ENCODE peak calls at places on chromosomes 1 and 21, in five cellular contexts. H, D, N, Z and E are unnamed samples.

GRCh38 chr21:43312751-43313169 is 114.2 kb downstream of the SIK1 start:
- DNase-seq in Z (no peak), D (no peak), H (peak; percentile 56), N (peak; percentile 65), E (no peak)

GRCh38 chr1:222798975-222799374 is 15.9 kb upstream of the DISP1 start:
- DNase-seq in H (no peak), N (no peak), D (no peak), Z (no peak), E (no peak)

GRCh38 chr21:42696516-42697040 is 43.2 kb downstream of the PDE9A start:
- DNase-seq in N (no peak), H (peak; percentile 19), Z (no peak), D (no peak), E (no peak)

GRCh38 chr1:212595787-212596714 is 12.5 kb upstream of the ATF3 start:
- DNase-seq in Z (peak; percentile 96), D (peak; percentile 93), N (peak; percentile 81), H (no peak), E (peak; percentile 97)

GRCh38 chr1:157472959-157473358 is 79.4 kb downstream of the FCRL5 start:
- DNase-seq in N (no peak), Z (no peak), D (no peak), H (no peak), E (no peak)

GRCh38 chr1:147902183-147902845 is at the start of gene GJA8:
- DNase-seq in D (no peak), N (no peak), Z (no peak), H (no peak), E (no peak)

GRCh38 chr1:110211503-110212164 is 1.5 kb downstream of the KCNC4 start:
- DNase-seq in Z (no peak), D (no peak), H (peak; percentile 37), N (no peak), E (no peak)

GRCh38 chr1:42983253-42983652 is 24.6 kb upstream of the SLC2A1 start:
- DNase-seq in D (no peak), Z (no peak), N (no peak), H (no peak), E (no peak)

GRCh38 chr1:94792473-94792875 is 27.7 kb upstream of the SLC44A3 start:
- DNase-seq in N (peak; percentile 47), H (no peak), D (peak; percentile 40), Z (peak; percentile 87), E (peak; percentile 78)

GRCh38 chr1:197976368-197976767 is 59.2 kb downstream of the LHX9 start:
- DNase-seq in D (no peak), H (no peak), Z (no peak), N (no peak), E (peak; percentile 85)

GRCh38 chr1:57210881-57211280 is 213.0 kb downstream of the DAB1 start:
- DNase-seq in D (no peak), Z (no peak), N (no peak), H (no peak), E (no peak)

GRCh38 chr1:155174334-155175280 is 958 bp downstream of the TRIM46 start:
- DNase-seq in Z (peak; percentile 14), N (no peak), H (peak; percentile 75), D (no peak), E (no peak)

GRCh38 chr1:216502528-216503162 is 79.4 kb upstream of the USH2A start:
- DNase-seq in Z (no peak), N (no peak), H (no peak), D (no peak), E (no peak)

GRCh38 chr1:219472596-219472995 is 140.3 kb downstream of the ZC3H11B start:
- DNase-seq in N (no peak), D (no peak), Z (no peak), H (no peak), E (no peak)

GRCh38 chr21:15222711-15223110 is 157.9 kb upstream of the NRIP1 start:
- DNase-seq in N (no peak), H (no peak), D (no peak), Z (peak; percentile 29), E (peak; percentile 44)

GRCh38 chr1:31725777-31726535 is 22.1 kb upstream of the COL16A1 start:
- DNase-seq in D (no peak), H (no peak), N (no peak), Z (no peak), E (no peak)

GRCh38 chr1:155967410-155968400 is 10.6 kb downstream of the ARHGEF2 start:
- DNase-seq in Z (no peak), D (no peak), H (no peak), N (no peak), E (no peak)

GRCh38 chr1:203796223-203796747 is 862 bp downstream of the ZBED6 start:
- DNase-seq in Z (peak; percentile 33), H (peak; percentile 43), D (no peak), N (peak; percentile 26), E (peak; percentile 69)

GRCh38 chr1:239253032-239253431 is 133.3 kb upstream of the CHRM3 start:
- DNase-seq in H (no peak), N (no peak), D (no peak), Z (no peak), E (peak; percentile 48)

GRCh38 chr1:114988095-114988494 is 41.5 kb upstream of the TSHB start:
- DNase-seq in Z (no peak), D (no peak), H (no peak), N (no peak), E (no peak)

GRCh38 chr1:109199710-109200109 is 14.0 kb upstream of the SARS1 start:
- DNase-seq in Z (no peak), D (no peak), N (no peak), H (no peak), E (no peak)

GRCh38 chr1:173163209-173163608 is 43.9 kb downstream of the TNFSF4 start:
- DNase-seq in H (no peak), Z (no peak), D (no peak), N (no peak), E (no peak)
- TF ChIP-seq CTCF in H (no peak), Z (no peak), D (no peak), N (no peak), E (no peak)

DNA sequence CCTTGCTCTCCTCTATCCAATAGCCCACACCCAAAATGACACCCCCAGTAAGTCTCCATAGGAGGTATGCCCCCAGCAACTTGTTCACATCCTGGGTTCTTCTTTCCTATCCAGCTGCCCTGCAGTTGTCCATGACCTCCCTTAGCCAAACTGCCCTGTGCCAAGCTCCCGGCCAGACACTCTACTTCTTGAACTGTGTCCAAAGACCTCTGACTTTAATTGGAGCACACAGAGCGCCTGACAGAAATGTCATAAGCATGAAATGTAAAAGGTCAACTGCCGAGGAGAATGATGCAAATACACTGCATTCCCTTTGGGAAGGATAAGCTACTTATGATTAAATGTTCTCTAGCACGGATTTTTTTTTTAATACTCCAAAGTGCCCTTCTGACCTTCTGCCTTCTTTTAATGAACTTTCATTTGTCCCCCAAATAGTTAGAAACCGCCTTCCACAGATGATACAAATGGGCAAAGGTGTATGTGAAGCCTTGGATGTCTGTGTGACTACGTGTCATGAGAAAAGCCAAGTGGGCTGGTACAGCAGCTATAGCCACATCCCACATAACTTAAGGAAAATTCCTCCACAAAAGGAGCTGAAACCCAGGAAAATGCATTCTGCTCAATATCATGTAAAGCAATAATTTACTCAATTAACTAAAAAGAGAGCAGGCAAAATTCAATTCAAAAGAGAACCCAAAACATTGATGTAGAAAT is 26.7 kb downstream of the PALMD start:
- DNase-seq in Z (peak; percentile 70), H (no peak), D (no peak), N (no peak), E (peak; percentile 21)
- TF ChIP-seq CTCF in Z (no peak), H (no peak), D (no peak), N (no peak), E (no peak)

GRCh38 chr1:103265551-103265950 is 157.2 kb upstream of the COL11A1 start:
- DNase-seq in D (no peak), H (no peak), Z (no peak), N (no peak), E (no peak)

GRCh38 chr1:103267271-103267670 is 158.9 kb upstream of the COL11A1 start:
- DNase-seq in H (no peak), D (no peak), Z (no peak), N (no peak), E (no peak)

GRCh38 chr1:103266036-103266435 is 157.7 kb upstream of the COL11A1 start:
- DNase-seq in D (peak; percentile 64), Z (no peak), H (no peak), N (no peak), E (no peak)

GRCh38 chr1:103273106-103273505 is 164.8 kb upstream of the COL11A1 start:
- DNase-seq in Z (no peak), H (no peak), D (no peak), N (no peak), E (no peak)

GRCh38 chr1:103267893-103268292 is 159.6 kb upstream of the COL11A1 start:
- DNase-seq in D (no peak), H (peak; percentile 35), N (no peak), Z (no peak), E (peak; percentile 7)
- TF ChIP-seq CTCF in D (no peak), H (peak; percentile 61), N (no peak), Z (no peak), E (no peak)

GRCh38 chr21:37660709-37661108 is 255.5 kb downstream of the KCNJ6 start:
- DNase-seq in N (no peak), D (no peak), Z (no peak), H (no peak), E (no peak)

GRCh38 chr21:37658121-37658993 is 257.9 kb downstream of the KCNJ6 start:
- DNase-seq in N (peak; percentile 9), D (peak; percentile 11), H (no peak), Z (peak; percentile 8), E (no peak)

GRCh38 chr21:37659874-37660273 is 256.4 kb downstream of the KCNJ6 start:
- DNase-seq in H (no peak), D (no peak), N (no peak), Z (no peak), E (no peak)

GRCh38 chr21:37656899-37657298 is 259.4 kb downstream of the KCNJ6 start:
- DNase-seq in Z (no peak), H (no peak), D (no peak), N (no peak), E (no peak)

DNA sequence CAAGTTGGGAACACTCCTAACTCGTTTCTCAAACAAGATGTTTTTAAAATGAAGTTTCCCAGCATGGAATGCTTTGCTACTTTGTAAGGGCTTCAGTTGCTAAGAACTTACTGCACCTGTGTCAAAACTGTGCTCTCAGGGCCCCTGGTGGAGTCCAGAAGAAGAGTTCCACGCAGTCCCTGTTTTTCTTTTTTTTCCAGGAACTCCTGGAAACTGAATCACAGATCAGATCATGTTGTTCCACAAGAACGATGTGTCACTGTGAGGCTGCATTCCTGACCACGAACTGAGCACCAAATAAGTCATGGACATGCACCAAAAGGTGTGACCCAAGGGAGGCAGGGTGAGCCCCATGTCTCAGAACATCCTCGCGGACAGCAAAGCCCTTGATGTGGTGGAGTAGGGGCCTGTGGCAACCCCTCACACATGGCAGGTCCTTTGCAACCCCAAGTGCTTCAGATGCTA is 257.2 kb downstream of the KCNJ6 start:
- DNase-seq in D (peak; percentile 49), H (no peak), N (no peak), Z (peak; percentile 86), E (peak; percentile 83)
- TF ChIP-seq CTCF in D (peak; percentile 40), H (no peak), N (no peak), Z (peak; percentile 45), E (peak; percentile 26)